ENCODE peak calls at places on chromosomes 16 and 17, in ten cellular contexts. V, W, C, T, N, P, E, O, L and I are unnamed samples.

GRCh38 chr17:28693866-28694265 is 17.8 kb downstream of the PROCA1 start:
- DNase-seq in V (no peak), W (no peak), C (no peak), T (no peak), N (no peak), P (no peak), E (no peak), O (no peak), L (no peak), I (no peak)

GRCh38 chr17:43779145-43780125 is 658 bp upstream of the DUSP3 start:
- DNase-seq in V (no peak), W (no peak), C (no peak), T (no peak), N (peak; percentile 83), P (peak; percentile 31), E (no peak), O (peak; percentile 61), L (no peak), I (no peak)

GRCh38 chr16:55711959-55712876 is 56.4 kb downstream of the SLC6A2 start:
- DNase-seq in V (peak; percentile 58), W (peak; percentile 61), C (peak; percentile 68), T (peak; percentile 27), N (peak; percentile 89), P (peak; percentile 38), E (peak; percentile 47), O (peak; percentile 54), L (no peak), I (peak; percentile 21)

GRCh38 chr17:75036643-75037268 is 10.0 kb downstream of the ATP5PD start:
- DNase-seq in V (peak; percentile 89), W (peak; percentile 61), C (peak; percentile 93), T (peak; percentile 70), N (peak; percentile 79), P (peak; percentile 43), E (no peak), O (no peak), L (no peak), I (peak; percentile 95)

GRCh38 chr17:31699281-31699680 is 159.8 kb downstream of the COPRS start:
- DNase-seq in V (no peak), W (no peak), C (peak; percentile 39), T (no peak), N (no peak), P (peak; percentile 20), E (no peak), O (no peak), L (no peak), I (peak; percentile 49)

GRCh38 chr16:83928341-83929055 is 24.5 kb upstream of the OSGIN1 start:
- DNase-seq in V (no peak), W (no peak), C (no peak), T (no peak), N (peak; percentile 39), P (peak; percentile 98), E (peak; percentile 29), O (no peak), L (peak; percentile 19), I (peak; percentile 72)

GRCh38 chr17:49434821-49435581 is 20.3 kb upstream of the PHB1 start:
- DNase-seq in V (no peak), W (peak; percentile 56), C (peak; percentile 32), T (no peak), N (peak; percentile 95), P (peak; percentile 45), E (peak; percentile 90), O (peak; percentile 34), L (no peak), I (peak; percentile 41)

GRCh38 chr17:17509601-17510425 is 13.6 kb upstream of the RASD1 start:
- DNase-seq in V (peak; percentile 12), W (no peak), C (no peak), T (no peak), N (no peak), P (no peak), E (no peak), O (no peak), L (no peak), I (no peak)

GRCh38 chr17:2580156-2580555 is 13.3 kb upstream of the PAFAH1B1 start:
- DNase-seq in V (no peak), W (no peak), C (no peak), T (no peak), N (peak; percentile 32), P (no peak), E (no peak), O (no peak), L (no peak), I (no peak)

GRCh38 chr17:65123757-65124675 is 13.2 kb upstream of the RGS9 start:
- DNase-seq in V (no peak), W (no peak), C (no peak), T (no peak), N (peak; percentile 57), P (peak; percentile 75), E (no peak), O (no peak), L (no peak), I (peak; percentile 71)

GRCh38 chr16:57606147-57606846 is 22.1 kb upstream of the ADGRG1 start:
- DNase-seq in V (no peak), W (no peak), C (no peak), T (peak; percentile 45), N (no peak), P (no peak), E (no peak), O (no peak), L (no peak), I (no peak)

GRCh38 chr16:73605309-73605708 is 557.4 kb upstream of the ZFHX3 start:
- DNase-seq in V (no peak), W (no peak), C (no peak), T (no peak), N (peak; percentile 46), P (no peak), E (no peak), O (no peak), L (no peak), I (no peak)

GRCh38 chr16:83939266-83939856 is 13.7 kb upstream of the OSGIN1 start:
- DNase-seq in V (no peak), W (no peak), C (no peak), T (no peak), N (no peak), P (no peak), E (no peak), O (no peak), L (no peak), I (no peak)

GRCh38 chr17:44004077-44004760 is at the start of gene NAGS:
- DNase-seq in V (no peak), W (no peak), C (no peak), T (no peak), N (peak; percentile 89), P (peak; percentile 34), E (no peak), O (no peak), L (no peak), I (no peak)

GRCh38 chr16:23121024-23121423 is 28.2 kb downstream of the USP31 start:
- DNase-seq in V (no peak), W (no peak), C (no peak), T (no peak), N (peak; percentile 58), P (no peak), E (no peak), O (no peak), L (peak; percentile 17), I (no peak)

GRCh38 chr16:28984619-28985135 is at the start of gene LAT:
- DNase-seq in V (no peak), W (peak; percentile 47), C (no peak), T (peak; percentile 36), N (no peak), P (no peak), E (no peak), O (no peak), L (no peak), I (no peak)

GRCh38 chr17:732788-733720 is 658 bp downstream of the TLCD3A start:
- DNase-seq in V (peak; percentile 36), W (peak; percentile 39), C (peak; percentile 30), T (no peak), N (peak; percentile 86), P (peak; percentile 50), E (peak; percentile 26), O (no peak), L (no peak), I (peak; percentile 38)